ENCODE peak calls at places on chromosomes 2 and 18, in ten cellular contexts. One of them, this sample, is unnamed.

GRCh38 chr2:127569274-127570065 is 34.0 kb downstream of the MYO7B start:
- DNase-seq in naive thymus-derived CD4-positive, alpha-beta T cell: no peak
- DNase-seq in kidney: peak; percentile 46
- DNase-seq in right atrium auricular region: peak; percentile 75
- DNase-seq in psoas muscle: peak; percentile 63
- DNase-seq in Panc1: no peak
- DNase-seq in ovary: peak; percentile 34
- DNase-seq in right cardiac atrium: peak; percentile 81
- DNase-seq in lung: no peak
- DNase-seq in small intestine: no peak
- DNase-seq in this sample: no peak

GRCh38 chr2:128424806-128425205 is 106.1 kb upstream of the HS6ST1 start:
- DNase-seq in naive thymus-derived CD4-positive, alpha-beta T cell: no peak
- DNase-seq in kidney: peak; percentile 64
- DNase-seq in right atrium auricular region: peak; percentile 53
- DNase-seq in psoas muscle: no peak
- DNase-seq in Panc1: no peak
- DNase-seq in ovary: peak; percentile 15
- DNase-seq in right cardiac atrium: peak; percentile 24
- DNase-seq in lung: no peak
- DNase-seq in small intestine: no peak
- DNase-seq in this sample: peak; percentile 91

GRCh38 chr2:232483923-232484627 is 3.6 kb downstream of the ECEL1 start:
- DNase-seq in naive thymus-derived CD4-positive, alpha-beta T cell: no peak
- DNase-seq in kidney: peak; percentile 34
- DNase-seq in right atrium auricular region: no peak
- DNase-seq in psoas muscle: no peak
- DNase-seq in Panc1: no peak
- DNase-seq in ovary: peak; percentile 32
- DNase-seq in right cardiac atrium: no peak
- DNase-seq in lung: no peak
- DNase-seq in small intestine: no peak
- DNase-seq in this sample: no peak

GRCh38 chr2:138829326-138829725 is 49.1 kb upstream of the NXPH2 start:
- DNase-seq in naive thymus-derived CD4-positive, alpha-beta T cell: peak; percentile 2
- DNase-seq in kidney: no peak
- DNase-seq in right atrium auricular region: no peak
- DNase-seq in psoas muscle: no peak
- DNase-seq in Panc1: no peak
- DNase-seq in ovary: peak; percentile 31
- DNase-seq in right cardiac atrium: peak; percentile 58
- DNase-seq in lung: no peak
- DNase-seq in small intestine: peak; percentile 16
- DNase-seq in this sample: peak; percentile 75

GRCh38 chr18:65435529-65435928 is 315.3 kb upstream of the CDH7 start:
- DNase-seq in naive thymus-derived CD4-positive, alpha-beta T cell: no peak
- DNase-seq in kidney: no peak
- DNase-seq in right atrium auricular region: no peak
- DNase-seq in psoas muscle: no peak
- DNase-seq in Panc1: no peak
- DNase-seq in ovary: no peak
- DNase-seq in right cardiac atrium: no peak
- DNase-seq in lung: no peak
- DNase-seq in small intestine: no peak
- DNase-seq in this sample: no peak

GRCh38 chr2:56182420-56182819 is 1.4 kb upstream of the CCDC85A start:
- DNase-seq in naive thymus-derived CD4-positive, alpha-beta T cell: no peak
- DNase-seq in kidney: no peak
- DNase-seq in right atrium auricular region: no peak
- DNase-seq in psoas muscle: no peak
- DNase-seq in Panc1: no peak
- DNase-seq in ovary: no peak
- DNase-seq in right cardiac atrium: no peak
- DNase-seq in lung: no peak
- DNase-seq in small intestine: no peak
- DNase-seq in this sample: peak; percentile 93

GRCh38 chr2:108626993-108627392 is 92.3 kb upstream of the RANBP2 start:
- DNase-seq in naive thymus-derived CD4-positive, alpha-beta T cell: no peak
- DNase-seq in kidney: no peak
- DNase-seq in right atrium auricular region: no peak
- DNase-seq in psoas muscle: no peak
- DNase-seq in Panc1: no peak
- DNase-seq in ovary: no peak
- DNase-seq in right cardiac atrium: no peak
- DNase-seq in lung: no peak
- DNase-seq in small intestine: no peak
- DNase-seq in this sample: no peak

GRCh38 chr2:3244486-3244885 is 133.1 kb downstream of the EIPR1 start:
- DNase-seq in naive thymus-derived CD4-positive, alpha-beta T cell: no peak
- DNase-seq in kidney: no peak
- DNase-seq in right atrium auricular region: no peak
- DNase-seq in psoas muscle: no peak
- DNase-seq in Panc1: no peak
- DNase-seq in ovary: no peak
- DNase-seq in right cardiac atrium: no peak
- DNase-seq in lung: no peak
- DNase-seq in small intestine: no peak
- DNase-seq in this sample: no peak

GRCh38 chr18:63126134-63127067 is 193.2 kb downstream of the BCL2 start:
- DNase-seq in naive thymus-derived CD4-positive, alpha-beta T cell: no peak
- DNase-seq in kidney: no peak
- DNase-seq in right atrium auricular region: no peak
- DNase-seq in psoas muscle: no peak
- DNase-seq in Panc1: no peak
- DNase-seq in ovary: no peak
- DNase-seq in right cardiac atrium: no peak
- DNase-seq in lung: no peak
- DNase-seq in small intestine: no peak
- DNase-seq in this sample: peak; percentile 54

GRCh38 chr18:63131944-63132818 is 187.4 kb downstream of the BCL2 start:
- DNase-seq in naive thymus-derived CD4-positive, alpha-beta T cell: no peak
- DNase-seq in kidney: no peak
- DNase-seq in right atrium auricular region: no peak
- DNase-seq in psoas muscle: no peak
- DNase-seq in Panc1: no peak
- DNase-seq in ovary: no peak
- DNase-seq in right cardiac atrium: no peak
- DNase-seq in lung: no peak
- DNase-seq in small intestine: peak; percentile 63
- DNase-seq in this sample: no peak

GRCh38 chr18:63131106-63131943 is 188.2 kb downstream of the BCL2 start:
- DNase-seq in naive thymus-derived CD4-positive, alpha-beta T cell: peak; percentile 70
- DNase-seq in kidney: no peak
- DNase-seq in right atrium auricular region: peak; percentile 69
- DNase-seq in psoas muscle: no peak
- DNase-seq in Panc1: no peak
- DNase-seq in ovary: no peak
- DNase-seq in right cardiac atrium: no peak
- DNase-seq in lung: no peak
- DNase-seq in small intestine: peak; percentile 65
- DNase-seq in this sample: peak; percentile 59

GRCh38 chr18:63130176-63130575 is 189.4 kb downstream of the BCL2 start:
- DNase-seq in naive thymus-derived CD4-positive, alpha-beta T cell: no peak
- DNase-seq in kidney: no peak
- DNase-seq in right atrium auricular region: no peak
- DNase-seq in psoas muscle: no peak
- DNase-seq in Panc1: no peak
- DNase-seq in ovary: no peak
- DNase-seq in right cardiac atrium: no peak
- DNase-seq in lung: no peak
- DNase-seq in small intestine: no peak
- DNase-seq in this sample: no peak

GRCh38 chr18:63128242-63128967 is 191.2 kb downstream of the BCL2 start:
- DNase-seq in naive thymus-derived CD4-positive, alpha-beta T cell: no peak
- DNase-seq in kidney: no peak
- DNase-seq in right atrium auricular region: no peak
- DNase-seq in psoas muscle: no peak
- DNase-seq in Panc1: no peak
- DNase-seq in ovary: no peak
- DNase-seq in right cardiac atrium: no peak
- DNase-seq in lung: no peak
- DNase-seq in small intestine: no peak
- DNase-seq in this sample: no peak
- H3K4me1 ChIP-seq in naive thymus-derived CD4-positive, alpha-beta T cell: peaks cover 18% of the 10 kb centered on the region
- H3K4me1 ChIP-seq in kidney: peaks cover 5% of the 10 kb centered on the region
- H3K4me1 ChIP-seq in right atrium auricular region: no peaks in the 10 kb centered on the region
- H3K4me1 ChIP-seq in psoas muscle: peaks cover 41% of the 10 kb centered on the region
- H3K4me1 ChIP-seq in Panc1: no peaks in the 10 kb centered on the region
- H3K4me1 ChIP-seq in ovary: peaks cover 2% of the 10 kb centered on the region
- H3K4me1 ChIP-seq in right cardiac atrium: no peaks in the 10 kb centered on the region
- H3K4me1 ChIP-seq in lung: peaks cover 9% of the 10 kb centered on the region
- H3K4me1 ChIP-seq in small intestine: peaks cover 1% of the 10 kb centered on the region
- H3K4me1 ChIP-seq in this sample: no peaks in the 10 kb centered on the region

GRCh38 chr2:1631292-1632005 is 112.9 kb downstream of the PXDN start:
- DNase-seq in naive thymus-derived CD4-positive, alpha-beta T cell: no peak
- DNase-seq in kidney: no peak
- DNase-seq in right atrium auricular region: no peak
- DNase-seq in psoas muscle: no peak
- DNase-seq in Panc1: no peak
- DNase-seq in ovary: no peak
- DNase-seq in right cardiac atrium: no peak
- DNase-seq in lung: no peak
- DNase-seq in small intestine: no peak
- DNase-seq in this sample: no peak
- H3K4me1 ChIP-seq in naive thymus-derived CD4-positive, alpha-beta T cell: no peaks in the 10 kb centered on the region
- H3K4me1 ChIP-seq in kidney: no peaks in the 10 kb centered on the region
- H3K4me1 ChIP-seq in right atrium auricular region: no peaks in the 10 kb centered on the region
- H3K4me1 ChIP-seq in psoas muscle: no peaks in the 10 kb centered on the region
- H3K4me1 ChIP-seq in Panc1: peaks cover 50% of the 10 kb centered on the region
- H3K4me1 ChIP-seq in ovary: peaks cover 3% of the 10 kb centered on the region
- H3K4me1 ChIP-seq in right cardiac atrium: no peaks in the 10 kb centered on the region
- H3K4me1 ChIP-seq in lung: peaks cover 7% of the 10 kb centered on the region
- H3K4me1 ChIP-seq in small intestine: no peaks in the 10 kb centered on the region
- H3K4me1 ChIP-seq in this sample: no peaks in the 10 kb centered on the region

GRCh38 chr2:144514731-144515424 is 5.0 kb downstream of the ZEB2 start:
- DNase-seq in naive thymus-derived CD4-positive, alpha-beta T cell: no peak
- DNase-seq in kidney: no peak
- DNase-seq in right atrium auricular region: no peak
- DNase-seq in psoas muscle: no peak
- DNase-seq in Panc1: no peak
- DNase-seq in ovary: no peak
- DNase-seq in right cardiac atrium: peak; percentile 70
- DNase-seq in lung: no peak
- DNase-seq in small intestine: no peak
- DNase-seq in this sample: no peak
- H3K4me1 ChIP-seq in naive thymus-derived CD4-positive, alpha-beta T cell: peaks cover 19% of the 10 kb centered on the region
- H3K4me1 ChIP-seq in kidney: peaks cover 10% of the 10 kb centered on the region
- H3K4me1 ChIP-seq in right atrium auricular region: no peaks in the 10 kb centered on the region
- H3K4me1 ChIP-seq in psoas muscle: peaks cover 24% of the 10 kb centered on the region
- H3K4me1 ChIP-seq in Panc1: peaks cover 8% of the 10 kb centered on the region
- H3K4me1 ChIP-seq in ovary: peaks cover 12% of the 10 kb centered on the region
- H3K4me1 ChIP-seq in right cardiac atrium: no peaks in the 10 kb centered on the region
- H3K4me1 ChIP-seq in lung: peaks cover 3% of the 10 kb centered on the region
- H3K4me1 ChIP-seq in small intestine: no peaks in the 10 kb centered on the region
- H3K4me1 ChIP-seq in this sample: peaks cover 15% of the 10 kb centered on the region

GRCh38 chr2:72985136-72985535 is 67.8 kb downstream of the EMX1 start:
- DNase-seq in naive thymus-derived CD4-positive, alpha-beta T cell: no peak
- DNase-seq in kidney: peak; percentile 35
- DNase-seq in right atrium auricular region: no peak
- DNase-seq in psoas muscle: no peak
- DNase-seq in Panc1: no peak
- DNase-seq in ovary: no peak
- DNase-seq in right cardiac atrium: no peak
- DNase-seq in lung: no peak
- DNase-seq in small intestine: no peak
- DNase-seq in this sample: no peak

GRCh38 chr2:72982781-72983499 is 65.6 kb downstream of the EMX1 start:
- DNase-seq in naive thymus-derived CD4-positive, alpha-beta T cell: no peak
- DNase-seq in kidney: peak; percentile 55
- DNase-seq in right atrium auricular region: no peak
- DNase-seq in psoas muscle: no peak
- DNase-seq in Panc1: no peak
- DNase-seq in ovary: no peak
- DNase-seq in right cardiac atrium: no peak
- DNase-seq in lung: no peak
- DNase-seq in small intestine: no peak
- DNase-seq in this sample: no peak

GRCh38 chr2:72985891-72986683 is 68.8 kb downstream of the EMX1 start:
- DNase-seq in naive thymus-derived CD4-positive, alpha-beta T cell: no peak
- DNase-seq in kidney: peak; percentile 46
- DNase-seq in right atrium auricular region: no peak
- DNase-seq in psoas muscle: no peak
- DNase-seq in Panc1: no peak
- DNase-seq in ovary: no peak
- DNase-seq in right cardiac atrium: no peak
- DNase-seq in lung: no peak
- DNase-seq in small intestine: peak; percentile 4
- DNase-seq in this sample: no peak

GRCh38 chr2:72983500-72984039 is 66.3 kb downstream of the EMX1 start:
- DNase-seq in naive thymus-derived CD4-positive, alpha-beta T cell: no peak
- DNase-seq in kidney: peak; percentile 60
- DNase-seq in right atrium auricular region: no peak
- DNase-seq in psoas muscle: no peak
- DNase-seq in Panc1: no peak
- DNase-seq in ovary: no peak
- DNase-seq in right cardiac atrium: no peak
- DNase-seq in lung: no peak
- DNase-seq in small intestine: peak; percentile 44
- DNase-seq in this sample: no peak

DNA sequence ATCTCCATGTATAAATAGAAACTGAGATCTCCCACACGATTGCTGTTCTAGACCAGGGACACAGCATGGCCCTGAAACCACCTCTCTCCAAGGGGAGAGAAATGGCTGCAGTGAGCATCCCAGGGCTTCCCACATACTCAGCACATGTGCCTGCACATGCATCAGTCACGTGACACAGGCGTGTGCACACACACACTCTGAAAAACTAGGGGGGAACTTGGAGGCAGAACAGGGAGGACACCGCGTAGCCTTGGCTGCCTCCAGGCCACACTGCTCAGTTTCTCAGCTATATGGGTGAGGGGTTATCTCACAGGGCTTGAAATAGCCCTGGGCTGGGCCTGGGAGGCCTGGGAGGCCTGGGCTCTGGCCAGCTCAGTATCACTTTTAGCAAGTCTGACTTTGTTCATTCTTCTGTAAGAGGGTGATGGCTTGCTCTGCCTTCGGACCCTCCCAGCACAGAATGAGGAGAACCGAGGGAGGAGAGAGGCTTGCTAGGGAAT is 66.9 kb downstream of the EMX1 start:
- DNase-seq in naive thymus-derived CD4-positive, alpha-beta T cell: no peak
- DNase-seq in kidney: peak; percentile 51
- DNase-seq in right atrium auricular region: peak; percentile 64
- DNase-seq in psoas muscle: no peak
- DNase-seq in Panc1: no peak
- DNase-seq in ovary: peak; percentile 59
- DNase-seq in right cardiac atrium: peak; percentile 78
- DNase-seq in lung: no peak
- DNase-seq in small intestine: no peak
- DNase-seq in this sample: no peak
- H3K4me1 ChIP-seq in naive thymus-derived CD4-positive, alpha-beta T cell: no peaks in the 10 kb centered on the region
- H3K4me1 ChIP-seq in kidney: peaks cover 33% of the 10 kb centered on the region
- H3K4me1 ChIP-seq in right atrium auricular region: no peaks in the 10 kb centered on the region
- H3K4me1 ChIP-seq in psoas muscle: peaks cover 40% of the 10 kb centered on the region
- H3K4me1 ChIP-seq in Panc1: no peaks in the 10 kb centered on the region
- H3K4me1 ChIP-seq in ovary: peaks cover 8% of the 10 kb centered on the region
- H3K4me1 ChIP-seq in right cardiac atrium: peaks cover 18% of the 10 kb centered on the region
- H3K4me1 ChIP-seq in lung: no peaks in the 10 kb centered on the region
- H3K4me1 ChIP-seq in small intestine: no peaks in the 10 kb centered on the region
- H3K4me1 ChIP-seq in this sample: no peaks in the 10 kb centered on the region